ENCODE peak calls at places on chromosomes 2 and 18, in four cellular contexts. One of them, this sample, is unnamed.

GRCh38 chr2:158052761-158053160 is 48.9 kb upstream of the UPP2 start:
- DNase-seq in kidney: no peak
- DNase-seq in tibial artery: no peak
- DNase-seq in left ventricle myocardium inferior: no peak
- DNase-seq in this sample: no peak

GRCh38 chr2:182522930-182523541 is 96.2 kb upstream of the PDE1A start:
- DNase-seq in left ventricle myocardium inferior: no peak
- DNase-seq in kidney: no peak
- DNase-seq in tibial artery: no peak
- DNase-seq in this sample: no peak

GRCh38 chr2:240578488-240578887 is 8.0 kb upstream of the CAPN10 start:
- DNase-seq in tibial artery: no peak
- DNase-seq in left ventricle myocardium inferior: no peak
- DNase-seq in kidney: no peak
- DNase-seq in this sample: no peak

GRCh38 chr2:239181074-239181581 is 219.7 kb downstream of the HDAC4 start:
- DNase-seq in kidney: peak; percentile 56
- DNase-seq in left ventricle myocardium inferior: peak; percentile 7
- DNase-seq in tibial artery: no peak
- DNase-seq in this sample: no peak

GRCh38 chr2:62406573-62407043 is 99.4 kb downstream of the TMEM17 start:
- DNase-seq in tibial artery: no peak
- DNase-seq in left ventricle myocardium inferior: no peak
- DNase-seq in kidney: no peak
- DNase-seq in this sample: no peak

GRCh38 chr2:66553370-66553769 is 118.4 kb downstream of the MEIS1 start:
- DNase-seq in left ventricle myocardium inferior: peak; percentile 52
- DNase-seq in kidney: no peak
- DNase-seq in tibial artery: peak; percentile 67
- DNase-seq in this sample: no peak

GRCh38 chr18:58091099-58091611 is 47.1 kb downstream of the NEDD4L start:
- DNase-seq in left ventricle myocardium inferior: no peak
- DNase-seq in tibial artery: no peak
- DNase-seq in kidney: no peak
- DNase-seq in this sample: peak; percentile 46

GRCh38 chr2:216546646-216547403 is 48.2 kb downstream of the RPL37A start:
- DNase-seq in left ventricle myocardium inferior: no peak
- DNase-seq in tibial artery: no peak
- DNase-seq in kidney: no peak
- DNase-seq in this sample: peak; percentile 73

GRCh38 chr18:29383311-29384273 is 1206.7 kb upstream of the CDH2 start:
- DNase-seq in tibial artery: no peak
- DNase-seq in kidney: no peak
- DNase-seq in left ventricle myocardium inferior: no peak
- DNase-seq in this sample: no peak

GRCh38 chr2:105814291-105814940 is 69.7 kb downstream of the NCK2 start:
- DNase-seq in left ventricle myocardium inferior: no peak
- DNase-seq in kidney: no peak
- DNase-seq in tibial artery: no peak
- DNase-seq in this sample: no peak

GRCh38 chr2:131156452-131157149 is 51.5 kb downstream of the PLEKHB2 start:
- DNase-seq in left ventricle myocardium inferior: no peak
- DNase-seq in kidney: peak; percentile 64
- DNase-seq in tibial artery: no peak
- DNase-seq in this sample: no peak

GRCh38 chr2:10161206-10161931 is 38.8 kb downstream of the RRM2 start:
- DNase-seq in tibial artery: no peak
- DNase-seq in left ventricle myocardium inferior: no peak
- DNase-seq in kidney: peak; percentile 31
- DNase-seq in this sample: no peak

GRCh38 chr2:120310136-120310535 is 35.8 kb upstream of the INHBB start:
- DNase-seq in left ventricle myocardium inferior: no peak
- DNase-seq in kidney: no peak
- DNase-seq in tibial artery: no peak
- DNase-seq in this sample: no peak

GRCh38 chr18:70044626-70045025 is 97.0 kb upstream of the CD226 start:
- DNase-seq in left ventricle myocardium inferior: no peak
- DNase-seq in kidney: no peak
- DNase-seq in tibial artery: no peak
- DNase-seq in this sample: peak; percentile 94

GRCh38 chr2:13558368-13558767 is 841.6 kb downstream of the TRIB2 start:
- DNase-seq in left ventricle myocardium inferior: no peak
- DNase-seq in tibial artery: no peak
- DNase-seq in kidney: no peak
- DNase-seq in this sample: peak; percentile 57

GRCh38 chr2:17813015-17813741 is 3.1 kb upstream of the MSGN1 start:
- DNase-seq in tibial artery: no peak
- DNase-seq in kidney: no peak
- DNase-seq in left ventricle myocardium inferior: no peak
- DNase-seq in this sample: peak; percentile 70

GRCh38 chr2:29841386-29842004 is 79.9 kb downstream of the ALK start:
- DNase-seq in left ventricle myocardium inferior: no peak
- DNase-seq in kidney: no peak
- DNase-seq in tibial artery: no peak
- DNase-seq in this sample: peak; percentile 34

GRCh38 chr2:59734743-59735142 is 818.7 kb downstream of the BCL11A start:
- DNase-seq in tibial artery: no peak
- DNase-seq in kidney: no peak
- DNase-seq in left ventricle myocardium inferior: no peak
- DNase-seq in this sample: no peak

GRCh38 chr2:118496870-118497611 is 350.4 kb downstream of the EN1 start:
- DNase-seq in kidney: no peak
- DNase-seq in tibial artery: no peak
- DNase-seq in left ventricle myocardium inferior: no peak
- DNase-seq in this sample: no peak

GRCh38 chr2:127410871-127411396 is 7.3 kb upstream of the PROC start:
- DNase-seq in tibial artery: no peak
- DNase-seq in kidney: no peak
- DNase-seq in left ventricle myocardium inferior: no peak
- DNase-seq in this sample: peak; percentile 49

GRCh38 chr2:126600715-126601114 is 55.2 kb upstream of the GYPC start:
- DNase-seq in tibial artery: no peak
- DNase-seq in kidney: no peak
- DNase-seq in left ventricle myocardium inferior: no peak
- DNase-seq in this sample: no peak

GRCh38 chr18:61949946-61950345 is 57.1 kb upstream of the RNF152 start:
- DNase-seq in left ventricle myocardium inferior: no peak
- DNase-seq in tibial artery: no peak
- DNase-seq in kidney: no peak
- DNase-seq in this sample: peak; percentile 84

GRCh38 chr2:121363632-121364420 is 78.8 kb upstream of the TFCP2L1 start:
- DNase-seq in left ventricle myocardium inferior: no peak
- DNase-seq in kidney: no peak
- DNase-seq in tibial artery: no peak
- DNase-seq in this sample: peak; percentile 56

GRCh38 chr2:104177179-104177578 is 676.7 kb upstream of the POU3F3 start:
- DNase-seq in kidney: no peak
- DNase-seq in tibial artery: no peak
- DNase-seq in left ventricle myocardium inferior: no peak
- DNase-seq in this sample: no peak

GRCh38 chr2:25420820-25421237 is 79.1 kb upstream of the DNMT3A start:
- DNase-seq in tibial artery: no peak
- DNase-seq in kidney: no peak
- DNase-seq in left ventricle myocardium inferior: no peak
- DNase-seq in this sample: no peak

GRCh38 chr2:235113854-235114253 is 162.0 kb downstream of the SH3BP4 start:
- DNase-seq in tibial artery: no peak
- DNase-seq in kidney: no peak
- DNase-seq in left ventricle myocardium inferior: no peak
- DNase-seq in this sample: no peak

GRCh38 chr2:57490746-57491145 is 555.9 kb upstream of the VRK2 start:
- DNase-seq in tibial artery: no peak
- DNase-seq in kidney: no peak
- DNase-seq in left ventricle myocardium inferior: no peak
- DNase-seq in this sample: no peak

GRCh38 chr2:219664041-219664440 is 36.6 kb downstream of the SLC4A3 start:
- DNase-seq in tibial artery: no peak
- DNase-seq in left ventricle myocardium inferior: no peak
- DNase-seq in kidney: no peak
- DNase-seq in this sample: no peak

GRCh38 chr2:219661197-219661954 is 33.9 kb downstream of the SLC4A3 start:
- DNase-seq in kidney: no peak
- DNase-seq in tibial artery: no peak
- DNase-seq in left ventricle myocardium inferior: no peak
- DNase-seq in this sample: no peak

GRCh38 chr2:219662566-219662965 is 35.1 kb downstream of the SLC4A3 start:
- DNase-seq in tibial artery: no peak
- DNase-seq in left ventricle myocardium inferior: no peak
- DNase-seq in kidney: no peak
- DNase-seq in this sample: no peak

GRCh38 chr2:219663116-219663762 is 35.8 kb downstream of the SLC4A3 start:
- DNase-seq in tibial artery: no peak
- DNase-seq in left ventricle myocardium inferior: no peak
- DNase-seq in kidney: no peak
- DNase-seq in this sample: no peak

DNA sequence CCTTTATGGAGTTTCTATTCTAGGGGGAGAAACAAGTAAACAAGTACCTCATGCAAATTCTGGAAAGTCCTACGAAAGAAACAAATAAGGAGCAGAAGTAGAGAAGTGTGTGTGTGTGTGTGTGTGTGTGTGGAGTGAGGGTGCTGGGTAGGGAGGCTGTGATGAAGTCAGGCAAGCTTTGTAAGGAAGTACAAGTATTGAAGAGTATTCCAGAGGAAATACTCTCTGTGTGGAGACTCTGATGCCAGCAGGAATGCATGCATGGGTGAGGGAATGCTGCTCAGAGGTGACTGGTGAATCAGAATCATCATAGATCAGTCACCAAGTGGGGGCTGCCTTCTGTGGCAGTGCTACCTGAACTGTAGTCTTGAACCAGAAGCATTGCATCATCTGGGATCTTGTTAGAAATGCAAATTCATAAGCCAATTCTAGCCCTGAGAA is 34.5 kb downstream of the SLC4A3 start:
- DNase-seq in tibial artery: no peak
- DNase-seq in kidney: no peak
- DNase-seq in left ventricle myocardium inferior: no peak
- DNase-seq in this sample: no peak
- H3K27ac ChIP-seq in tibial artery: no peak overlapping the region
- H3K27ac ChIP-seq in kidney: no peak overlapping the region
- H3K27ac ChIP-seq in left ventricle myocardium inferior: no peak overlapping the region
- H3K27ac ChIP-seq in this sample: no peak overlapping the region

GRCh38 chr2:112073875-112074274 is 18.8 kb downstream of the TMEM87B start:
- DNase-seq in kidney: no peak
- DNase-seq in left ventricle myocardium inferior: no peak
- DNase-seq in tibial artery: no peak
- DNase-seq in this sample: no peak
- H3K27ac ChIP-seq in kidney: no peak overlapping the region
- H3K27ac ChIP-seq in left ventricle myocardium inferior: no peak overlapping the region
- H3K27ac ChIP-seq in tibial artery: no peak overlapping the region
- H3K27ac ChIP-seq in this sample: no peak overlapping the region

GRCh38 chr2:215418064-215418963 is 17.6 kb downstream of the FN1 start:
- DNase-seq in kidney: no peak
- DNase-seq in left ventricle myocardium inferior: no peak
- DNase-seq in tibial artery: no peak
- DNase-seq in this sample: no peak
- H3K27ac ChIP-seq in kidney: no peak overlapping the region
- H3K27ac ChIP-seq in left ventricle myocardium inferior: no peak overlapping the region
- H3K27ac ChIP-seq in tibial artery: peak overlapping the region; percentile 57
- H3K27ac ChIP-seq in this sample: no peak overlapping the region

GRCh38 chr2:203407496-203407895 is 79.3 kb downstream of the ABI2 start:
- DNase-seq in kidney: no peak
- DNase-seq in left ventricle myocardium inferior: no peak
- DNase-seq in tibial artery: no peak
- DNase-seq in this sample: no peak

GRCh38 chr2:203413796-203414195 is 85.6 kb downstream of the ABI2 start:
- DNase-seq in left ventricle myocardium inferior: no peak
- DNase-seq in tibial artery: no peak
- DNase-seq in kidney: no peak
- DNase-seq in this sample: no peak

GRCh38 chr2:203418271-203418670 is 90.1 kb downstream of the ABI2 start:
- DNase-seq in left ventricle myocardium inferior: no peak
- DNase-seq in kidney: no peak
- DNase-seq in tibial artery: no peak
- DNase-seq in this sample: no peak

DNA sequence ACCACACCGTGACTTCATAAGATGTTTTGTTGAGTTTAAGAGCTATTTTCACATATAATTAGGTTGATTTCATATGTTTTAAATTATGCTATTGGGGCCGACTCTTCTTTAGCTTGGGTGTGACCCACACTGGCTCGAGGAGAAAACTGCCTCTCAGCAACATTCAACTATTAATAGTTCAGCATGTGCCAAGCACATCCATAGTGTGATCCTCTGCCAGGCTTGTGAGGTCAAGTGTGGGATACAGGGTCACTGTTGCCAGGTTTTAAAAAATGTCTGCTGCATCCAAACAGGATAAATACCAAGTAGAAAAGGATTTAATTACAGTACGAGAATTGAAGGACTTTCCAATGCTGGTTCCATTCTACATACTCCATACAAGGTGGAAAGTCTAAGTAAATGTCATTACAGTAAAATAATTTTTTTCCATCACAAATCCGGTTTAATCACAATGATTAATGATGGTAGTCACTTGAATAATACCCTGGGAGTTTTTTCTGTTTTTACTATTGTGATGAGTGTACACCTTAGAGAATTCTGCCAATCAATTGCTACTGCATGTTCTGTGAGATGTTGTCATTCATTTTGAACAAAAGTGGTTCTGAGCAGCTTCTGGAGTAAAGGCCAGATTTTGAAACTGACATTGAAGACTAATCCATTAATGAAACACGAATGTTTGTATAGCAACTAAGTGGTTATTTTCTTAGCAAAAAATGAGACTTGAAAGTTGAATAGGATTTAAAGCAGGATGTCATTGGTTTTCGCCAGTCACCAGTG is 84.5 kb downstream of the ABI2 start:
- DNase-seq in tibial artery: peak; percentile 30
- DNase-seq in kidney: no peak
- DNase-seq in left ventricle myocardium inferior: peak; percentile 31
- DNase-seq in this sample: no peak
- H3K27ac ChIP-seq in tibial artery: peak overlapping the region; percentile 33
- H3K27ac ChIP-seq in kidney: no peak overlapping the region
- H3K27ac ChIP-seq in left ventricle myocardium inferior: peak overlapping the region; percentile 68
- H3K27ac ChIP-seq in this sample: no peak overlapping the region

This sample was measured in RWPE1.